ENCODE peak calls at places on chromosomes 5 and 9, in eight cellular contexts. H is epithelial cell of esophagus, E is cardiac fibroblast, D is HFF-Myc, G is AG04450, M is AG09309, O is BJ, A is fibroblast of the aortic adventitia. F is an unnamed sample.

GRCh38 chr9:117034862-117035261 is 347.8 kb downstream of the TRIM32 start:
- DNase-seq in M (no peak), H (peak), D (peak), E (no peak), A (no peak), G (no peak), O (no peak), F (peak)

GRCh38 chr9:129597355-129598088 is 23.4 kb downstream of the C9orf50 start:
- DNase-seq in M (no peak), A (peak), E (peak), D (no peak), G (no peak), H (peak), O (no peak), F (peak)

GRCh38 chr5:98880598-98880997 is 48.2 kb downstream of the CHD1 start:
- DNase-seq in E (no peak), A (no peak), G (no peak), H (peak), D (no peak), O (no peak), M (no peak), F (no peak)

GRCh38 chr5:131795879-131796792 is 681 bp downstream of the FNIP1 start:
- DNase-seq in H (peak), A (peak), G (no peak), M (no peak), E (peak), O (no peak), D (no peak), F (peak)

GRCh38 chr9:91571036-91571435 is 147.4 kb upstream of the NFIL3 start:
- DNase-seq in G (no peak), H (peak), M (no peak), A (peak), O (no peak), E (peak), D (no peak), F (no peak)

GRCh38 chr9:137971477-137972138 is 94.0 kb downstream of the CACNA1B start:
- DNase-seq in H (no peak), D (no peak), A (no peak), M (no peak), O (no peak), G (no peak), E (no peak), F (no peak)

GRCh38 chr9:3367185-3367584 is 158.6 kb downstream of the RFX3 start:
- DNase-seq in D (no peak), G (no peak), A (no peak), O (no peak), E (no peak), M (no peak), H (no peak), F (no peak)

GRCh38 chr5:174115226-174115625 is 69.7 kb downstream of the NSG2 start:
- DNase-seq in H (no peak), E (no peak), G (no peak), M (no peak), A (no peak), O (no peak), D (no peak), F (no peak)

GRCh38 chr5:130135506-130135905 is 231.2 kb downstream of the CHSY3 start:
- DNase-seq in E (peak), A (peak), H (peak), M (peak), D (no peak), G (no peak), O (peak), F (peak)

GRCh38 chr9:115764649-115765048 is 388.9 kb upstream of the PAPPA start:
- DNase-seq in M (no peak), H (no peak), E (peak), A (peak), G (no peak), D (no peak), O (no peak), F (no peak)

GRCh38 chr5:67678594-67678993 is 482.0 kb upstream of the CD180 start:
- DNase-seq in E (no peak), D (no peak), O (no peak), H (no peak), G (no peak), A (no peak), M (no peak), F (no peak)

GRCh38 chr5:110917161-110917875 is 154.2 kb upstream of the TSLP start:
- DNase-seq in D (no peak), G (no peak), A (peak), E (peak), M (no peak), H (no peak), O (no peak), F (peak)

GRCh38 chr5:168172718-168173045 is 118.8 kb upstream of the WWC1 start:
- DNase-seq in E (no peak), O (no peak), H (no peak), A (no peak), G (no peak), D (no peak), M (no peak), F (no peak)

GRCh38 chr9:96400132-96400910 is 16.8 kb upstream of the SLC35D2 start:
- DNase-seq in A (no peak), O (no peak), D (no peak), G (no peak), H (no peak), E (no peak), M (no peak), F (no peak)

GRCh38 chr9:96399335-96399633 is 15.8 kb upstream of the SLC35D2 start:
- DNase-seq in G (no peak), O (no peak), D (no peak), E (no peak), M (no peak), A (no peak), H (no peak), F (no peak)

GRCh38 chr9:96395964-96396363 is 12.5 kb upstream of the SLC35D2 start:
- DNase-seq in D (no peak), A (no peak), E (no peak), O (no peak), H (no peak), M (no peak), G (no peak), F (no peak)

GRCh38 chr9:96394832-96395496 is 11.5 kb upstream of the SLC35D2 start:
- DNase-seq in D (no peak), G (no peak), E (no peak), A (no peak), H (no peak), M (no peak), O (no peak), F (no peak)

GRCh38 chr9:96398582-96399334 is 15.2 kb upstream of the SLC35D2 start:
- DNase-seq in O (no peak), H (no peak), G (no peak), E (no peak), D (no peak), A (no peak), M (no peak), F (peak)
- H3K4me3 ChIP-seq in O (no peak), H (no peak), G (no peak), E (no peak), D (no peak), A (no peak), M (no peak), F (no peak)

GRCh38 chr5:141430332-141431113 is at the start of gene PCDHGA12:
- DNase-seq in G (no peak), A (peak), E (peak), D (peak), O (no peak), M (peak), H (peak), F (peak)
- TF ChIP-seq CTCF in G (peak), A (peak), E (peak), D (peak), O (peak), M (peak), H (peak), F (peak)

GRCh38 chr9:33263936-33264472 is 504 bp downstream of the BAG1 start:
- DNase-seq in A (no peak), H (peak), M (no peak), O (no peak), E (peak), D (no peak), G (no peak), F (peak)
- H3K4me3 ChIP-seq in A (peak), H (peak), M (peak), O (peak), E (peak), D (peak), G (peak), F (peak)

DNA sequence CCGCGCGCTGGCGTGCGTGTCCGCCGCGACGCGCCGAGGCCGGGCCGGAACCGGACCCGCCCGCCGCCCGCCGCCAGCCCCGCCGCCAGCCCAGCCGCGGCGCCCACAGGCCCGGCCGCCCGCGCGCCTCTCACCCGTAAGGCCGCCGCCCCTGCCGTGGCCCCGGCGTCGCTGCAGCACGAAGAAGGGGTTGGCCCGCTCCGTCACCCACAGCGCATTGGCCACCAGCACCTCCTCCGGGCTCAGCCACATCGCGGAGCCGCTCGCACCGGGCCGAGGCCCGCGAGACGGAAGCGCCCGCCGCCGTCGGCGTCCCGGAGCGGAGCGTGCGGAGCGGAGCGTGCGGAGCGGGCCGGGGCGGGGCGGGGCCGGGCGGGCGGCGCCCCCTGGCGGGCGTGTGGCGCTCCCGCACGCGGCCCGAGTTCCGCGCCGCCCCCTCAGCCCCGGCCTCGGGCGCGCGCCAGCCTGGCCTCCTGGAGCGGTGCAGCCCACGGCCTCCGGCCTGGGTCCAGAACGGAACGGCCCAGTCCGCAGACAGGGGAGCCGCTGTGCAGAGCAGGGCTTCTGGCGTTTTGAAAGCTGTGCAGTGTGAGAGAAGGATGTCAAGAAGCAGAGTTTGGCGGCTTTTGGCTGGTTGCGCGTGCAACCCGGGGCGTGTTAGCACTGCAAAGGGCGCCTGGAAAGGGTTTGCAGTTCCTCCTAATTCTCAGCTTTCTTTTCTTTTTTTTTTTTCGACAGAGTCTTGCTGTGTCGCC is at the start of gene TBC1D9B:
- DNase-seq in M (peak), A (peak), E (peak), G (no peak), D (no peak), O (no peak), H (peak), F (peak)
- TF ChIP-seq CTCF in M (no peak), A (peak), E (peak), G (peak), D (no peak), O (no peak), H (peak), F (no peak)

GRCh38 chr5:77693913-77694312 is 55.4 kb upstream of the OTP start:
- DNase-seq in A (no peak), O (no peak), D (no peak), M (no peak), E (no peak), H (no peak), G (no peak), F (no peak)

GRCh38 chr5:77698920-77699319 is 60.4 kb upstream of the OTP start:
- DNase-seq in A (no peak), H (no peak), G (no peak), D (no peak), E (no peak), O (no peak), M (no peak), F (no peak)

GRCh38 chr5:77697692-77698091 is 59.2 kb upstream of the OTP start:
- DNase-seq in E (no peak), A (no peak), H (no peak), D (no peak), G (no peak), O (no peak), M (no peak), F (no peak)

DNA sequence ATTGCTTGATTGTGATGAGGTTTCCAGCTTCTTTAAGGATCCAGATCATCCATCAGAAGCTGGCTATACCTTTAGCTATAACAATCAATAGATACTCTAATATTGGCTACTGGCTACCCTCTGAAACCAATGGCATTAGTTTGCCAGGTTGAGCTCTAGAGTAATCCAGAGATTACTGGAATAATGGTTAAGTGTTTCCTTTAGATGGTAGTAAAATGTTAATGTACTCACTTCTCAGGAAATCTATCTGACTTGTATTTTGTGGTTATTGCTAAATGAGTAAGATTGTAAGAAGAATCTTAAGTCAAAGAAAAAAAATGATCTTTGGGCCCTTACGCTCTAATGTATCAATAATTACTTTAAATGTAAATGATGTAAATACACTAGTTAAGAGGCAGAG is 57.6 kb upstream of the OTP start:
- DNase-seq in D (no peak), G (no peak), E (no peak), M (no peak), H (no peak), O (no peak), A (no peak), F (no peak)
- H3K4me3 ChIP-seq in D (no peak), G (no peak), E (no peak), M (no peak), H (no peak), O (no peak), A (no peak), F (no peak)

DNA sequence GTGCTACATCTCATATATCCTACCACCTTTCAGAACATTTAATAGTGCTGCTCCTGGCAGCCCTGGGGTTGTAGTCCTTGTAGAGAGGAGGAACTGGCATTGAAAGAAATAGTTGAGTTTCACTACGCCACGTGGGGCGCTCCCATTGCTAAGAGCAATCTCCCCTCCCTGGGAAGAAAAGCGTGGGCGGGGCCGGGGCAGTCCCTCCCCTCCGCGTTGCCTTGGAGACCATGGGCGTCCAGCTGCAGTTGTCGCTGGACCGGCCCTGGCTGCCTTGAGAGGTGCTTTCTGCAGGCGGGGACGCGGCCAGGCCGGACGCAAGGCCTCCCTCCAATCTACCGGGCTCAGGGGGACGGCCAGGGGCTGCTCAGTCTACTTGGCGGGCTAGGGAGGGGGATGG is 368 bp upstream of the CCDC180 start:
- DNase-seq in O (no peak), G (peak), E (peak), A (peak), D (peak), M (no peak), H (peak), F (peak)
- TF ChIP-seq CTCF in O (no peak), G (peak), E (no peak), A (no peak), D (peak), M (peak), H (no peak), F (peak)

GRCh38 chr9:128100581-128100980 is 26.9 kb downstream of the PTGES2 start:
- DNase-seq in G (no peak), A (no peak), O (no peak), M (no peak), H (no peak), D (no peak), E (no peak), F (no peak)
- H3K4me3 ChIP-seq in G (peak), A (no peak), O (no peak), M (no peak), H (no peak), D (peak), E (no peak), F (peak)

GRCh38 chr9:122016789-122017188 is 76.3 kb downstream of the TTLL11 start:
- DNase-seq in A (peak), D (no peak), H (no peak), E (peak), M (no peak), G (no peak), O (no peak), F (peak)
- TF ChIP-seq CTCF in A (peak), D (peak), H (peak), E (peak), M (peak), G (peak), O (peak), F (peak)

GRCh38 chr5:150778517-150779396 is at the start of gene SMIM3:
- DNase-seq in A (peak), H (peak), M (no peak), O (no peak), G (no peak), E (peak), D (no peak), F (peak)

GRCh38 chr5:150778103-150778516 is 447 bp upstream of the SMIM3 start:
- DNase-seq in G (no peak), H (no peak), M (no peak), D (no peak), E (peak), A (peak), O (no peak), F (peak)

GRCh38 chr5:150779397-150780179 is 1.0 kb downstream of the SMIM3 start:
- DNase-seq in E (no peak), A (peak), H (peak), O (no peak), M (no peak), D (no peak), G (no peak), F (peak)

GRCh38 chr5:150780180-150780692 is 1.7 kb downstream of the SMIM3 start:
- DNase-seq in H (no peak), D (no peak), O (peak), A (peak), M (no peak), E (no peak), G (no peak), F (peak)

DNA sequence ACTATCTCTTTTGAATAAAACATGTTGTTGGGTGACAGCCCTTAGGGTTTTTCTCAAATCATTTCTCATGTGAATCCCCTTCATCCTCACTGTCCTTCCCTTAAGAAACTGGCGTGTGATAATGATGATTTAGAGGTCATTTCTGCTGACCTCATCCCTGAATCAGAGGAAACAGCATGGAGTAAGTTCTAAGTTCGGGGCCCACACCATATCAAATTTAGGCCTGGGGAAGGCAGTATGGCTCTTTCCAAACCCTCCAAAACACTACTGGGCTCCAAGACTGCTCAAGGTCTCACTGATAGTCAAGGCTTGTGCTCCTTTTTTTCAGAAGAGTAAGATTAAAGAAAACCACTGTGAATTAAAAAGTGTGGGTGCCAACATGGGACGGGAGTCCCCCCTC is 872 bp upstream of the SMIM3 start:
- DNase-seq in E (no peak), H (no peak), A (no peak), O (no peak), D (no peak), M (no peak), G (no peak), F (no peak)
- H3K4me3 ChIP-seq in E (no peak), H (no peak), A (peak), O (no peak), D (peak), M (peak), G (peak), F (peak)